ENCODE peak calls at places on chromosome 1, in six cellular contexts. F is neural progenitor cell, O is DND-41, R is fibroblast of lung, T is AG04450, L is AG09319. K is an unnamed sample.

GRCh38 chr1:246825557-246826175 is 101.5 kb downstream of the SCCPDH start:
- DNase-seq in F (no peak), O (no peak), R (no peak), T (no peak), L (no peak), K (no peak)

GRCh38 chr1:25819496-25820246 is at the start of gene MTFR1L:
- DNase-seq in F (peak; percentile 86), O (peak; percentile 91), R (peak; percentile 77), T (no peak), L (no peak), K (peak; percentile 98)

GRCh38 chr1:173122344-173122880 is 71.7 kb upstream of the TNFSF18 start:
- DNase-seq in F (no peak), O (no peak), R (peak; percentile 4), T (no peak), L (no peak), K (no peak)

GRCh38 chr1:230112131-230112701 is 45.2 kb downstream of the GALNT2 start:
- DNase-seq in F (peak; percentile 88), O (peak; percentile 50), R (no peak), T (no peak), L (no peak), K (no peak)

GRCh38 chr1:23291706-23292105 is 52.4 kb downstream of the HNRNPR start:
- DNase-seq in F (no peak), O (no peak), R (no peak), T (no peak), L (no peak), K (no peak)

GRCh38 chr1:148264374-148265276 is 112.5 kb upstream of the NBPF11 start:
- DNase-seq in F (peak; percentile 77), O (no peak), R (peak; percentile 82), T (no peak), L (no peak), K (peak; percentile 46)

GRCh38 chr1:24830680-24831272 is 85.5 kb downstream of the CLIC4 start:
- DNase-seq in F (peak; percentile 64), O (no peak), R (peak; percentile 61), T (peak; percentile 36), L (peak; percentile 32), K (no peak)

GRCh38 chr1:52967666-52968065 is 40.6 kb downstream of the SCP2 start:
- DNase-seq in F (no peak), O (no peak), R (no peak), T (no peak), L (no peak), K (no peak)

GRCh38 chr1:20470174-20470573 is 15.8 kb downstream of the CAMK2N1 start:
- DNase-seq in F (no peak), O (no peak), R (no peak), T (no peak), L (no peak), K (no peak)

GRCh38 chr1:41623736-41624135 is 139.3 kb upstream of the EDN2 start:
- DNase-seq in F (no peak), O (no peak), R (no peak), T (no peak), L (no peak), K (no peak)

GRCh38 chr1:245859510-245860114 is 647.5 kb downstream of the SMYD3 start:
- DNase-seq in F (no peak), O (no peak), R (peak; percentile 86), T (no peak), L (no peak), K (no peak)

DNA sequence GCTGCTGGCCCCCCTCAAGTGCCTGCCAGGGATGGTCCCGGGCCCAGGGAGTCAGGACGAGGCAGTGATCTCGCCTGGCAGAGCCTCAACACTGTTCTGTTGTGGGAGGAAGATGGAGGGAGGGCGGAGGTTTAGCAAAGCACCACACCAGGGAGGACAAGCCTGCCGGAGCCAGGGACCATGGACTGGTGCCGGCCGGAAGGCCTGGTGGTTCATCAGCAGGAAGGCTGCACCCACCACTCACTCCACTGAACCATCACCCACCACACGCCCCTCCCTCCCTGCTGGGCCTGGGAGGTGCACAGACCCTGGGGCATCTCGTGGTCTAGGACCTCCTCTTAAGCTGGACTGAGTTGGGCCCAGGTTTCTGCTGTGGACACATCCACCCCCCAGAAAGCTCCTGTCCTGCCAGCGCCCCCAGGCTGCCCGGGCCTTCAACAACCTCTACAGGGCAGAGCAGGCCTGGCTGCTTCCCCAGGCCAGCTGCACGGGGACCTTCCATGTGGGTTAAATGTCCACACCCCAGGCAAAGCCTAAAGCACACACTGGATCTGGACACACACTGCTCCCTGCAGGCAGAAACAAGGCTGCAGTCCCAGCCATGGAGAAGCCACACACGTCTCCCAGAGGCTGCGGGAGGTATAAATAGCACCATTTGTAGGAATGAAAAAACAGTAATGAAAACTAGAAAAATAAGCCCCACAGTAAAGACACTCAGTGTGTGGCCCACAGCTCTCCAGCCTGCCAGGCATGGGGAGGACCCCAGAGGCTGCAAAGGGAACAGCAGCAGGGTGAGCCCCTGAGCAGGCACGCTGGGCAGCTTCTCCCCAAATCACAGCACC is 10.4 kb upstream of the TMEM240 start:
- DNase-seq in F (peak; percentile 28), O (no peak), R (no peak), T (no peak), L (no peak), K (no peak)
- TF ChIP-seq CTCF in F (peak; percentile 39), O (peak; percentile 35), R (peak; percentile 58), T (peak; percentile 53), L (peak; percentile 45), K (peak; percentile 23)

GRCh38 chr1:32757213-32757895 is 54.8 kb upstream of the SYNC start:
- DNase-seq in F (no peak), O (no peak), R (no peak), T (no peak), L (no peak), K (no peak)

GRCh38 chr1:32754282-32755097 is 51.9 kb upstream of the SYNC start:
- DNase-seq in F (peak; percentile 93), O (no peak), R (peak; percentile 60), T (no peak), L (no peak), K (peak; percentile 84)

GRCh38 chr1:32755098-32755809 is 52.7 kb upstream of the SYNC start:
- DNase-seq in F (no peak), O (no peak), R (peak; percentile 56), T (no peak), L (no peak), K (no peak)

GRCh38 chr1:32755810-32756159 is 53.2 kb upstream of the SYNC start:
- DNase-seq in F (no peak), O (no peak), R (no peak), T (no peak), L (no peak), K (no peak)

DNA sequence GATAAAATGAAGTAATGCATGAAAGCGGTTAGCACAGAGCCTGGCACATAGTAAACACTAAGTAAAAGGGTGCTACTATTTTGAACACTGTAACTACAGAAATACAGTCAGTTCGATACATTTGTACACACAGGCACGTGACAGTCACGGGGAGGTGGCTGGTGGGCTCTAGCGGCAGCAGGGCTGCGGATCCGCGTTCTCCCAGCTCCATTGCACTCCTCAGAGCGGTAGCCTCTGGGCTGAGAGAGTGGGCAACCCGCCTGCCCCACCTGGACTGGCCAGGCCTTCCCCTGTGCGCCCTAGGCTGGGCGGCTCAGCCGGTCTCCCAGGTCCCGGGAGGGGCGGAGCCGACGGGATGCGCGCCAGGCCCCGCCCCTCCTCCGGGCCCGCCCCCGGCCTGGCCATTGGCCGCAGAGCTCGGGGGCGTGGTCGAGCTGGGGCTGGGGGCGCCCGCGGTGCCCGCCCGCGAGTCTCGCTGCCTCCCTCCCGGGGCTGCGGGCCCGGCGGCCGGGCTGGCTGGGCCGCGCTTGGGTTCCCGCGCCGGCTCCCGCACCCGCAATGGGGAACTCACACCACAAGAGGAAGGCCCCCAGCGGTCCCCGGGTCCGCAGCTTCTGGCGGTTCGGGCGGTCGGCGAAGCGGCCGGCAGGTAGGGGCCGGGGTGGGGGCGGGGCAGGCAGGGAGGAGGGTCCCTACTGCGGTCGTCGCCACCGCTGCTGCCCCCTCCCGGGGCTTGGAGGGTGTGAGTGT is 51.1 kb upstream of the SYNC start:
- DNase-seq in F (peak; percentile 98), O (peak; percentile 63), R (peak; percentile 62), T (no peak), L (no peak), K (peak; percentile 61)
- TF ChIP-seq CTCF in F (no peak), O (no peak), R (no peak), T (no peak), L (no peak), K (no peak)

GRCh38 chr1:47444578-47445465 is 7.0 kb downstream of the FOXD2 start:
- DNase-seq in F (peak; percentile 77), O (no peak), R (no peak), T (no peak), L (no peak), K (peak; percentile 26)
- TF ChIP-seq CTCF in F (no peak), O (no peak), R (no peak), T (no peak), L (no peak), K (no peak)

GRCh38 chr1:154115180-154115579 is 39.7 kb downstream of the NUP210L start:
- DNase-seq in F (no peak), O (no peak), R (no peak), T (no peak), L (no peak), K (no peak)

DNA sequence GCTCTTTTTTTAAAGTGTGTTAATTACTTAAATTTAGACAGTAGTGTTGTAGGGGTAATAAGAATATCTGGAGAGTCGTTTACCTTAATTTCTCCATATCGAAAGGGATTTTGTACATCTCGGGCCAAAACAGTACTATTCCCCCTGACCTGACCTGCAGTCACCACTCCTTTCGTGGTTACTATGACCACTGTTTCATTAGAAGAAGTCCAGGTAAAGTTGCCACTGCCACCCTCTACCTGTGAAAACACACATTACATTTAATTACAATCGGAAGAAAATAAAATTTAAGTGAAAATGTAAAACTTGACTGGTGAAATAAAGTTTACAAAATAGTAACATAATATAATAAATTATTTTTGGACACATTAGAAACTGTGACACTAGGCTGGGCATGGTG is 37.2 kb downstream of the NUP210L start:
- DNase-seq in F (no peak), O (no peak), R (no peak), T (no peak), L (no peak), K (no peak)
- TF ChIP-seq CTCF in F (no peak), O (no peak), R (no peak), T (no peak), L (no peak), K (no peak)